ENCODE peak calls at places on chromosomes 6 and 20, in seven cellular contexts. A is fibroblast of lung, V is Panc1, T is ovary, M is H1, I is lower lobe of right lung, Y is IMR-90. B is an unnamed sample.

GRCh38 chr6:125804264-125804663 is 13.5 kb downstream of the NCOA7 start:
- DNase-seq in A (no peak), V (no peak), T (no peak), M (no peak), I (no peak), Y (no peak), B (no peak)

GRCh38 chr6:3618300-3619041 is 133.0 kb downstream of the PXDC1 start:
- DNase-seq in A (no peak), V (no peak), T (no peak), M (no peak), I (no peak), Y (no peak), B (no peak)

GRCh38 chr6:165662671-165663282 is at the start of gene PDE10A:
- DNase-seq in A (peak; percentile 19), V (no peak), T (peak; percentile 54), M (no peak), I (no peak), Y (peak; percentile 55), B (no peak)

GRCh38 chr6:106967936-106968555 is 6.5 kb downstream of the CD24 start:
- DNase-seq in A (no peak), V (no peak), T (no peak), M (no peak), I (no peak), Y (no peak), B (no peak)

GRCh38 chr6:135667694-135668455 is 170.3 kb upstream of the AHI1 start:
- DNase-seq in A (peak; percentile 51), V (no peak), T (peak; percentile 18), M (no peak), I (no peak), Y (peak; percentile 59), B (peak; percentile 10)

GRCh38 chr6:14824060-14824834 is 421.6 kb upstream of the JARID2 start:
- DNase-seq in A (no peak), V (no peak), T (no peak), M (no peak), I (no peak), Y (no peak), B (no peak)

GRCh38 chr20:33091147-33091546 is 11.7 kb downstream of the BPIFB4 start:
- DNase-seq in A (no peak), V (no peak), T (no peak), M (no peak), I (no peak), Y (no peak), B (no peak)

GRCh38 chr20:50527068-50527605 is 17.0 kb downstream of the PTPN1 start:
- DNase-seq in A (no peak), V (no peak), T (no peak), M (no peak), I (no peak), Y (peak; percentile 31), B (no peak)

GRCh38 chr6:2275207-2275891 is 29.9 kb upstream of the GMDS start:
- DNase-seq in A (peak; percentile 75), V (no peak), T (no peak), M (no peak), I (no peak), Y (peak; percentile 72), B (peak; percentile 9)

GRCh38 chr20:44271915-44272663 is 25.0 kb downstream of the GDAP1L1 start:
- DNase-seq in A (no peak), V (no peak), T (no peak), M (peak; percentile 27), I (no peak), Y (no peak), B (no peak)

GRCh38 chr6:31407699-31408098 is 4.3 kb downstream of the MICA start:
- DNase-seq in A (peak; percentile 79), V (no peak), T (no peak), M (no peak), I (no peak), Y (peak; percentile 78), B (no peak)

GRCh38 chr6:41986339-41986738 is 44.7 kb upstream of the CCND3 start:
- DNase-seq in A (no peak), V (no peak), T (no peak), M (no peak), I (no peak), Y (no peak), B (no peak)

GRCh38 chr6:52136934-52137467 is 49.2 kb upstream of the IL17A start:
- DNase-seq in A (no peak), V (no peak), T (no peak), M (no peak), I (no peak), Y (no peak), B (no peak)

GRCh38 chr20:37403107-37404033 is 57.4 kb downstream of the SRC start:
- DNase-seq in A (no peak), V (no peak), T (no peak), M (no peak), I (no peak), Y (no peak), B (no peak)

GRCh38 chr6:13013681-13014550 is 297.3 kb downstream of the PHACTR1 start:
- DNase-seq in A (peak; percentile 18), V (no peak), T (no peak), M (no peak), I (no peak), Y (no peak), B (no peak)

GRCh38 chr6:41352396-41352795 is 17.0 kb downstream of the NCR2 start:
- DNase-seq in A (no peak), V (no peak), T (no peak), M (no peak), I (no peak), Y (no peak), B (no peak)

GRCh38 chr6:158417760-158418098 is 105.5 kb downstream of the TULP4 start:
- DNase-seq in A (peak; percentile 90), V (no peak), T (no peak), M (no peak), I (no peak), Y (peak; percentile 79), B (no peak)

GRCh38 chr6:71294121-71294523 is 5.5 kb downstream of the OGFRL1 start:
- DNase-seq in A (peak; percentile 98), V (no peak), T (no peak), M (no peak), I (no peak), Y (peak; percentile 92), B (peak; percentile 49)

GRCh38 chr6:75084872-75085381 is 120.9 kb downstream of the COL12A1 start:
- DNase-seq in A (no peak), V (no peak), T (peak; percentile 54), M (no peak), I (peak; percentile 58), Y (no peak), B (no peak)

GRCh38 chr6:1873781-1874180 is 264.1 kb downstream of the FOXC1 start:
- DNase-seq in A (no peak), V (no peak), T (no peak), M (no peak), I (no peak), Y (no peak), B (no peak)

GRCh38 chr6:34697904-34698557 is 1.5 kb upstream of the ILRUN start:
- DNase-seq in A (no peak), V (no peak), T (no peak), M (no peak), I (no peak), Y (no peak), B (no peak)
- H3K4me3 ChIP-seq in A (no peak overlapping the region), V (no peak overlapping the region), T (no peak overlapping the region), M (no peak overlapping the region), I (no peak overlapping the region), Y (no peak overlapping the region), B (no peak overlapping the region)

GRCh38 chr6:11526156-11526505 is 11.4 kb upstream of the TMEM170B start:
- DNase-seq in A (no peak), V (no peak), T (no peak), M (no peak), I (no peak), Y (no peak), B (no peak)

GRCh38 chr6:11527274-11527870 is 10.2 kb upstream of the TMEM170B start:
- DNase-seq in A (no peak), V (no peak), T (no peak), M (no peak), I (no peak), Y (peak; percentile 34), B (no peak)

GRCh38 chr6:11522819-11523218 is 14.7 kb upstream of the TMEM170B start:
- DNase-seq in A (no peak), V (no peak), T (no peak), M (no peak), I (no peak), Y (no peak), B (no peak)

DNA sequence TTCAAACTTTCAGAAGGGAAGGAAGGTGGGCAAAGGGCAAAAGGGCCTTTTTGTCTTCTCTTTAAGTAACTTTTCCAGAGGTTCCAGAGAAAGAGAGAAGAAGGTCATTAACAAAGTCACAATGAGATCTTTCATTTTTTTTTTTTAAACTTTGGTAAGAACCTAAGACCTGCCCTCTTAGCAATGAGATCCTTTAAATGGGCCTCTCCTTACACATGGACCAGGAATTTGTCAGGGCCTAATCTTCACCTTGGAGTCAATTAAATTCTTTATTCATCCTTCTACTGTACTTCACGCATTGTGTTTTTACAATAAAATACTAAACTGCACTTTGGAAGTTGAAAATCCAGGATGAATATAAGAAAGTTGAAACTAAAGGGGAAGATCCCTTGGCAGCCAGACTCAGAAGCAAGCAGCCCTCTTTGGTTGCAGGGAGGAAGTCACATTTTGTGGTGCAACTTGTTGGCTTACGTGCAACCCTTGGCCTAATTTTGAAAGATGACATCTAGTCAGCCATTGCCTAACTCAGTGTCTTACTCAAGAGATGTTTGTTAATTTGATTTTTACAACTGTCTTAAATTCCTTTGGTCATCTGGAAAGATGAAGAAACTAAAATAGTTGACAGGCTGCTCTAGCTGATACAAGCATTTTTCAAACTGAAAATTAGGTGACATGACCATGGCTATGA is 11.9 kb upstream of the TMEM170B start:
- DNase-seq in A (no peak), V (no peak), T (no peak), M (no peak), I (no peak), Y (peak; percentile 13), B (no peak)
- TF ChIP-seq CTCF in A (no peak), V (no peak), T (no peak), M (no peak), I (no peak), Y (no peak), B (no peak)

GRCh38 chr20:58398254-58398653 is 9.2 kb downstream of the VAPB start:
- DNase-seq in A (no peak), V (no peak), T (no peak), M (no peak), I (no peak), Y (no peak), B (no peak)
- H3K4me3 ChIP-seq in A (no peak overlapping the region), V (no peak overlapping the region), T (no peak overlapping the region), M (no peak overlapping the region), I (no peak overlapping the region), Y (no peak overlapping the region), B (no peak overlapping the region)

DNA sequence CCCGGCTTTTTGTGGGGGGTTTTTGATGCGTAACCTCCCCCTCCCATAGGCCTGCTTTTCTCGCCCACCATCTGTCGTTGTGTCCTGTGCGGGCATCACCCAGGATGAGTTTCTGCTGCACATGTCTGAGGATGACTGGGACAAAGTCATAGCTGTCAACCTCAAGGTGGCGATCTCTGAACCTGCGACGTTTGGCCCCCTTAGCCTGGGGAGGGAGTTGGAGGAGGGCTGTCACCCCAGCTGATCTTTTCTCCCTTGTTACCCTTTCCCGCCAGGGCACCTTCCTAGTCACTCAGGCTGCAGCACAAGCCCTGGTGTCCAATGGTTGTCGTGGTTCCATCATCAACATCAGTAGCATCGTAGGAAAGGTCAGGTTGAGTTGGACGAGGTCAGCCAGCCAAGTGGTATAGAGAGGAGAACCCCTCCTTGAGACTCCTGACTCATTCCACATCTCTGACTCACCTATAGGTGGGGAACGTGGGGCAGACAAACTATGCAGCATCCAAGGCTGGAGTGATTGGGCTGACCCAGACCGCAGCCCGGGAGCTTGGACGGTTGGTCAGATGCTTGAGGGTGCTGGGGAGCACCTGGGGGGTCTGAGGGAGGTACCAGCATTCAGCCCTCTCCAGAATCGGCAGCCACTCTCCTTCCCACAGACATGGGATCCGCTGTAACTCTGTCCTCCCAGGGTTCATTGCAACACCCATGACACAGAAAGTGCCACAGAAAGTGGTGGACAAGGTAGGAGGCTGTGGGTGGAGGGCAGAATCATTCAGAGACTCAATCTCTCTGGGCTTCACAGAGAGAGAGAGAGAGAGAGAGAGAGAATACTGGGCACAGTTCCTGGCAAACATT is 944 bp downstream of the HSD17B8 start:
- DNase-seq in A (peak; percentile 92), V (peak; percentile 59), T (no peak), M (no peak), I (no peak), Y (peak; percentile 64), B (no peak)
- TF ChIP-seq CTCF in A (no peak), V (peak; percentile 48), T (no peak), M (peak; percentile 36), I (no peak), Y (no peak), B (no peak)